ENCODE peak calls at places on chromosomes 16 and 17, in four cellular contexts. C is A549, K is left lung, E is ovary. S is an unnamed sample. For H3K4me1, the result is how much of the 10 kb centered on the place peaks cover.

GRCh38 chr16:88345943-88346560 is 36.7 kb upstream of the ZNF469 start:
- DNase-seq in C (no peak), K (peak), E (no peak), S (no peak)

GRCh38 chr17:42459983-42460300 is 1.3 kb downstream of the ATP6V0A1 start:
- DNase-seq in E (no peak), K (no peak), C (no peak), S (peak)

GRCh38 chr17:80899402-80900268 is 92.0 kb upstream of the CHMP6 start:
- DNase-seq in K (peak), E (no peak), C (peak), S (peak)

GRCh38 chr16:12833939-12834338 is 30.3 kb upstream of the CPPED1 start:
- DNase-seq in E (no peak), C (peak), K (no peak), S (no peak)

GRCh38 chr16:74439685-74440084 is 18.4 kb upstream of the CLEC18B start:
- DNase-seq in K (no peak), E (no peak), C (no peak), S (no peak)

GRCh38 chr17:28982191-28982793 is 23.5 kb downstream of the SEZ6 start:
- DNase-seq in C (no peak), E (no peak), K (no peak), S (peak)

GRCh38 chr16:401468-402348 is at the start of gene DECR2:
- DNase-seq in C (peak), E (peak), K (peak), S (peak)

GRCh38 chr17:50660042-50660886 is 25.6 kb downstream of the ABCC3 start:
- DNase-seq in K (peak), E (no peak), C (peak), S (no peak)

GRCh38 chr16:69112285-69113129 is 7.1 kb downstream of the HAS3 start:
- DNase-seq in E (no peak), C (peak), K (peak), S (peak)

GRCh38 chr16:5215911-5216310 is 118.3 kb upstream of the EEF2KMT start:
- DNase-seq in C (no peak), K (no peak), E (no peak), S (peak)

GRCh38 chr16:69859105-69859969 is 91.8 kb upstream of the CLEC18A start:
- DNase-seq in K (no peak), E (no peak), C (peak), S (no peak)

GRCh38 chr17:2056221-2057129 is 1.6 kb downstream of the HIC1 start:
- DNase-seq in E (peak), K (peak), C (no peak), S (peak)

GRCh38 chr17:31373150-31374082 is 18.1 kb upstream of the RAB11FIP4 start:
- DNase-seq in E (no peak), K (no peak), C (no peak), S (peak)

GRCh38 chr17:3916013-3916696 is at the start of gene P2RX1:
- DNase-seq in E (peak), C (no peak), K (peak), S (no peak)

GRCh38 chr16:8866118-8866883 is 2.5 kb downstream of the CARHSP1 start:
- DNase-seq in C (no peak), E (peak), K (peak), S (peak)

GRCh38 chr16:82782715-82783251 is 156.0 kb downstream of the CDH13 start:
- DNase-seq in K (no peak), C (no peak), E (no peak), S (no peak)

GRCh38 chr16:88626646-88627045 is 11.7 kb upstream of the IL17C start:
- DNase-seq in C (no peak), K (no peak), E (no peak), S (no peak)

GRCh38 chr16:84596161-84596560 is 21.7 kb downstream of the COTL1 start:
- DNase-seq in E (no peak), K (no peak), C (no peak), S (no peak)

GRCh38 chr16:54657058-54657708 is 273.5 kb upstream of the IRX5 start:
- DNase-seq in E (no peak), K (no peak), C (no peak), S (peak)

GRCh38 chr17:39965017-39965699 is 2.4 kb downstream of the GSDMA start:
- DNase-seq in E (no peak), K (no peak), C (no peak), S (no peak)

GRCh38 chr17:30551666-30552339 is 74.6 kb downstream of the GOSR1 start:
- DNase-seq in K (no peak), C (no peak), E (no peak), S (no peak)

GRCh38 chr17:32266389-32267269 is 997 bp downstream of the RHBDL3 start:
- DNase-seq in E (no peak), K (peak), C (no peak), S (no peak)

GRCh38 chr16:48478418-48478817 is 93.2 kb upstream of the SIAH1 start:
- DNase-seq in K (no peak), C (no peak), E (no peak), S (no peak)

GRCh38 chr17:56826611-56827414 is 6.9 kb downstream of the C17orf67 start:
- DNase-seq in E (no peak), C (no peak), K (no peak), S (no peak)

GRCh38 chr17:57420674-57421392 is 164.5 kb downstream of the MSI2 start:
- DNase-seq in K (no peak), E (no peak), C (no peak), S (no peak)

GRCh38 chr17:32833076-32833475 is 43.8 kb downstream of the MYO1D start:
- DNase-seq in C (no peak), K (no peak), E (no peak), S (no peak)

GRCh38 chr17:40290629-40291296 is 3.1 kb downstream of the CDC6 start:
- DNase-seq in E (no peak), C (peak), K (no peak), S (peak)

GRCh38 chr17:29495011-29495410 is 71.8 kb downstream of the ABHD15 start:
- DNase-seq in E (no peak), C (no peak), K (no peak), S (no peak)

GRCh38 chr16:24668481-24669001 is 60.9 kb upstream of the TNRC6A start:
- DNase-seq in C (no peak), K (no peak), E (no peak), S (peak)

GRCh38 chr17:41571561-41572434 is at the start of gene KRT9:
- DNase-seq in E (no peak), C (no peak), K (no peak), S (no peak)

GRCh38 chr16:55542459-55543082 is 23.9 kb upstream of the CAPNS2 start:
- DNase-seq in E (no peak), C (no peak), K (no peak), S (no peak)

GRCh38 chr17:1031711-1032110 is 34.8 kb downstream of the TIMM22 start:
- DNase-seq in K (peak), C (no peak), E (peak), S (peak)

GRCh38 chr16:46715769-46716305 is 26.4 kb downstream of the ORC6 start:
- DNase-seq in C (no peak), K (no peak), E (no peak), S (no peak)

GRCh38 chr16:67404740-67405226 is 11.5 kb upstream of the TPPP3 start:
- DNase-seq in C (no peak), E (no peak), K (no peak), S (no peak)

GRCh38 chr17:79478841-79479240 is 132.0 kb downstream of the RBFOX3 start:
- DNase-seq in K (peak), E (no peak), C (no peak), S (no peak)

GRCh38 chr17:79835953-79836951 is 3.0 kb downstream of the CBX4 start:
- DNase-seq in E (no peak), K (peak), C (no peak), S (peak)

GRCh38 chr16:65069766-65070165 is 52.1 kb downstream of the CDH11 start:
- DNase-seq in C (no peak), E (no peak), K (no peak), S (peak)

GRCh38 chr17:42494673-42495072 is 36.0 kb downstream of the ATP6V0A1 start:
- DNase-seq in K (no peak), C (no peak), E (no peak), S (no peak)

GRCh38 chr17:74072340-74072739 is 131.1 kb upstream of the RPL38 start:
- DNase-seq in C (no peak), E (no peak), K (no peak), S (no peak)

GRCh38 chr17:74071280-74071679 is 132.2 kb upstream of the RPL38 start:
- DNase-seq in E (no peak), C (no peak), K (no peak), S (no peak)

DNA sequence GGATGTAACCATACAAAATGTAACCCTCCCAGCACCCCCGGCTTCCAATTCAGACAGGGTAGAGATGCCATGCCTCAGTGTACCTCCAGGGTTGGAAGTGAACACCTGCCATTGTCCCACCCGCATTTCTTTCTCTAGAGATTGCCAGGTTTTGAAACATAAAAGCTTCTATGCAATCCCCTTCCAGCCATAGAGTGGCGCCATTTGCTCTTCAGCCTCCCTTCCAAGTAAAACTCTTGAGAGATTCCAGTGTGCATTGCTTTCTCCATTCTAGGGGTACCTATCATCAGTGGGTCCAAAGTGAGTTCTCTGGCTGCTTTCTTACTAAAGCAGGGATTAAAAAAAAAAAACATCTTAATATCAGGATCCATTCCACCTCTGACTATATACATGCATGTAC is 133.1 kb upstream of the RPL38 start:
- DNase-seq in E (no peak), C (no peak), K (no peak), S (no peak)
- H3K4me1 ChIP-seq in E (under half), C (under half), K (under half), S (under half)

GRCh38 chr17:20562587-20562986 is 16.9 kb upstream of the CDRT15L2 start:
- DNase-seq in K (no peak), C (no peak), E (no peak), S (no peak)
- H3K4me1 ChIP-seq in K (under half), C (under half), E (under half), S (under half)

GRCh38 chr16:2156849-2157224 is 1.3 kb downstream of the TRAF7 start:
- DNase-seq in E (no peak), C (no peak), K (peak), S (no peak)

GRCh38 chr16:2152695-2153506 is 2.7 kb upstream of the TRAF7 start:
- DNase-seq in E (no peak), K (peak), C (no peak), S (peak)

GRCh38 chr16:2156025-2156848 is 655 bp downstream of the TRAF7 start:
- DNase-seq in E (no peak), C (no peak), K (peak), S (peak)

GRCh38 chr16:2155091-2156024 is at the start of gene TRAF7:
- DNase-seq in E (peak), K (peak), C (peak), S (peak)

GRCh38 chr16:2154533-2155090 is 970 bp upstream of the TRAF7 start:
- DNase-seq in K (no peak), C (no peak), E (no peak), S (no peak)
- H3K4me1 ChIP-seq in K (half or more), C (half or more), E (under half), S (under half)

GRCh38 chr16:29826342-29826695 is 6.1 kb downstream of the MVP start:
- DNase-seq in E (no peak), C (no peak), K (no peak), S (no peak)
- H3K4me1 ChIP-seq in E (under half), C (half or more), K (under half), S (under half)

S was measured in cardiac muscle cell.